ENCODE peak calls at places on chromosomes 5 and 9, in six cellular contexts. F is K562, O is GM12891, P is H1, A is GM12878, D is HepG2. H is an unnamed sample.

GRCh38 chr9:92501671-92502393 is 19.5 kb upstream of the ASPN start:
- DNase-seq in A (no peak), P (no peak), D (peak), F (peak), O (no peak), H (no peak)

GRCh38 chr5:169904059-169904458 is 76.2 kb downstream of the INSYN2B start:
- DNase-seq in A (peak), P (no peak), F (no peak), D (no peak), O (no peak), H (no peak)

GRCh38 chr5:10227396-10227795 is 22.3 kb downstream of the ATPSCKMT start:
- DNase-seq in P (no peak), D (no peak), F (no peak), A (no peak), O (no peak), H (no peak)

GRCh38 chr5:158120760-158121159 is 261.8 kb upstream of the CLINT1 start:
- DNase-seq in F (no peak), O (no peak), A (no peak), P (no peak), D (no peak), H (no peak)

GRCh38 chr5:163248333-163248732 is 189.1 kb upstream of the CCNG1 start:
- DNase-seq in D (no peak), F (no peak), A (no peak), P (no peak), O (no peak), H (no peak)

GRCh38 chr5:123209163-123210013 is 120.3 kb downstream of the PRDM6 start:
- DNase-seq in D (peak), F (peak), P (no peak), A (no peak), O (no peak), H (no peak)

GRCh38 chr5:119315516-119315949 is 40.3 kb upstream of the TNFAIP8 start:
- DNase-seq in F (peak), D (peak), O (peak), A (peak), P (no peak), H (peak)

GRCh38 chr5:73701566-73701965 is 75.6 kb downstream of the ARHGEF28 start:
- DNase-seq in O (no peak), F (no peak), D (no peak), P (no peak), A (no peak), H (no peak)

GRCh38 chr5:135185461-135186075 is 151.5 kb upstream of the PITX1 start:
- DNase-seq in P (no peak), A (no peak), O (no peak), F (no peak), D (no peak), H (no peak)

GRCh38 chr5:82222597-82223574 is 55.3 kb downstream of the RPS23 start:
- DNase-seq in O (no peak), F (no peak), P (no peak), A (no peak), D (no peak), H (no peak)

GRCh38 chr9:106307670-106308069 is 555.3 kb upstream of the ZNF462 start:
- DNase-seq in O (no peak), F (no peak), A (no peak), P (no peak), D (no peak), H (no peak)

GRCh38 chr5:173573126-173573960 is 43.1 kb downstream of the BOD1 start:
- DNase-seq in A (no peak), P (peak), F (peak), O (peak), D (peak), H (peak)

GRCh38 chr9:92535940-92536850 is at the start of gene ECM2:
- DNase-seq in O (no peak), P (no peak), F (no peak), A (no peak), D (no peak), H (no peak)

GRCh38 chr5:89282832-89283510 is 400.0 kb upstream of the MEF2C start:
- DNase-seq in D (no peak), F (no peak), P (no peak), O (no peak), A (no peak), H (no peak)

DNA sequence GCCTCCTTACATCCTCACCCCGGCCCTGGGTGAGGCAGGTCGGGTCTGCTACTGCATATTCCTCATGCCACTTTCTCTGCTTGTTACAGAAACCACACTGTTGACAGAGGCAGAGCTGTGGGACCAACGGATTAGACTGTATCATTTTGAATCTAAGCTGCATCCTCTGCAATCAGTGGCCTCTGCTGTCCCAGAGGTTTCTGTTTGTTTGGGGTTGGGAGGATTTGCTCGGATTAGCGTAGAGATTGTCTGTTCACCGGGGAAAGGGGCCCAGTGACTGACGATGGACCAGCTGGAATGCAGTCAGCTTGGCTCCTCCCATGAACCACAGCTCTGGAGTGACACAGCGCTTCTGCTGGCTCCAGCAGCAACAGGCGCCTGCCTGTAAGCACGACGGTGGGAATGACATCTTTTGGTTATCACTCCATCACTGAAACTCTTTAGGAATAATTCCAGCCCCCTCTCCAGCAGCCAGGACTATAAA is 37.3 kb upstream of the ADRA1B start:
- DNase-seq in P (peak), F (peak), A (no peak), D (peak), O (no peak), H (no peak)
- TF ChIP-seq POLR2AphosphoS5 in P (no peak), F (no peak), A (no peak), D (no peak), O (no peak), H (no peak)

GRCh38 chr9:73129941-73130695 is 21.5 kb upstream of the ANXA1 start:
- DNase-seq in D (no peak), F (no peak), P (no peak), A (no peak), O (no peak), H (no peak)
- TF ChIP-seq POLR2A in D (no peak), F (no peak), P (no peak), A (no peak), O (no peak), H (no peak)

DNA sequence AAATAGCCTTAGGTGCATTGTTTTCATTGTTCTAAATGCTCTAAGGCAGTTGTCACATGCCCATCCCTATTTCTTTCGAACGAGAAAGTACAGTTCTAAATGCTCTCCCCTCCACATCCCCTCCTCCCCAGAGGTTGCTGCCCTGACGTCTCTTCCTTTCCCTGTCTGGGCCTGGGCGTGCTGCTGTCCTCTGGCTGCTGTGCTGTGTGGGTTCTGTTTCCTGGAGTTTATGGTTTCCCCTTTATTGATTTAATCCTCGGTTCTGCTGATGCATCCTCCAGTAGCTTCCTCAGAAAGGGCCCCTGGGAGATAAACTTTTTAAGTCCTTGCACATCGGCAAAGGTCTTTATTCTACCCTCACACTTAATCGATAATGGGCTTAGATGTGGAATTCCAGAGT is 48.8 kb downstream of the MVB12B start:
- DNase-seq in O (no peak), D (peak), F (no peak), A (no peak), P (no peak), H (no peak)
- TF ChIP-seq TAF1 in O (no peak), D (no peak), F (no peak), A (no peak), P (no peak), H (no peak)

GRCh38 chr5:159905496-159905895 is 10.8 kb upstream of the ADRA1B start:
- DNase-seq in A (no peak), O (no peak), D (no peak), F (no peak), P (no peak), H (no peak)
- TF ChIP-seq POLR2AphosphoS5 in A (no peak), O (no peak), D (no peak), F (no peak), P (no peak), H (no peak)

GRCh38 chr5:94461131-94461530 is 157.3 kb downstream of the KIAA0825 start:
- DNase-seq in O (no peak), A (no peak), P (no peak), F (no peak), D (no peak), H (no peak)

GRCh38 chr5:94463739-94464138 is 154.7 kb downstream of the KIAA0825 start:
- DNase-seq in A (no peak), O (no peak), P (no peak), F (no peak), D (no peak), H (no peak)

GRCh38 chr5:94459915-94460314 is 158.5 kb downstream of the KIAA0825 start:
- DNase-seq in F (no peak), P (no peak), O (no peak), D (no peak), A (no peak), H (no peak)

GRCh38 chr5:94457788-94458187 is 160.6 kb downstream of the KIAA0825 start:
- DNase-seq in O (no peak), A (no peak), D (no peak), P (no peak), F (no peak), H (no peak)
- TF ChIP-seq POLR2A in O (no peak), A (no peak), D (no peak), P (no peak), F (no peak), H (no peak)

DNA sequence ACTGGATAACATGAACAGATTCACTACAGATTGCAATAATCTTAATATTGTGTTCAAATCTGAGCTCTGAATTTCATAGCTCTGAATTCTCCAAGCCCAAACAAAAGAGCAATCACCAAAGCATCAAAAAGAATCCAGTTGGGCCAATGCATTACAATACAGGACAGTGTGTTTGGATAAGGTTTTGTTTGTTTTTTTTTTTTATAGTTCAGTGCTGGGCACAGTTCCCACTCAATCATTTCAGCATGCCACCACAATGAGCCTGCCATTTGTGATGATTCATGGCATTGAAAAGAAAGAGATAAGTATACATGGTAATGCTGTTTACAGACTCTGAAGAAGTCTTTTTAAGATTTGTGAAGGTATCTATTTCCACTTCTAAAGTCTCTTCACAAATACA is 1.7 kb upstream of the HTR1A start:
- DNase-seq in P (no peak), D (no peak), O (no peak), A (no peak), F (no peak), H (no peak)
- TF ChIP-seq TAF1 in P (no peak), D (no peak), O (no peak), A (no peak), F (no peak), H (no peak)

GRCh38 chr9:89996106-89996505 is 391.3 kb downstream of the GADD45G start:
- DNase-seq in D (no peak), A (no peak), O (no peak), F (no peak), P (no peak), H (no peak)
- TF ChIP-seq POLR2AphosphoS5 in D (no peak), A (no peak), O (no peak), F (no peak), P (no peak), H (no peak)

GRCh38 chr9:120875954-120876841 is 790 bp downstream of the PHF19 start:
- DNase-seq in P (peak), A (no peak), F (peak), O (peak), D (peak), H (peak)
- TF ChIP-seq POLR2A in P (no peak), A (peak), F (no peak), O (no peak), D (peak), H (no peak)

DNA sequence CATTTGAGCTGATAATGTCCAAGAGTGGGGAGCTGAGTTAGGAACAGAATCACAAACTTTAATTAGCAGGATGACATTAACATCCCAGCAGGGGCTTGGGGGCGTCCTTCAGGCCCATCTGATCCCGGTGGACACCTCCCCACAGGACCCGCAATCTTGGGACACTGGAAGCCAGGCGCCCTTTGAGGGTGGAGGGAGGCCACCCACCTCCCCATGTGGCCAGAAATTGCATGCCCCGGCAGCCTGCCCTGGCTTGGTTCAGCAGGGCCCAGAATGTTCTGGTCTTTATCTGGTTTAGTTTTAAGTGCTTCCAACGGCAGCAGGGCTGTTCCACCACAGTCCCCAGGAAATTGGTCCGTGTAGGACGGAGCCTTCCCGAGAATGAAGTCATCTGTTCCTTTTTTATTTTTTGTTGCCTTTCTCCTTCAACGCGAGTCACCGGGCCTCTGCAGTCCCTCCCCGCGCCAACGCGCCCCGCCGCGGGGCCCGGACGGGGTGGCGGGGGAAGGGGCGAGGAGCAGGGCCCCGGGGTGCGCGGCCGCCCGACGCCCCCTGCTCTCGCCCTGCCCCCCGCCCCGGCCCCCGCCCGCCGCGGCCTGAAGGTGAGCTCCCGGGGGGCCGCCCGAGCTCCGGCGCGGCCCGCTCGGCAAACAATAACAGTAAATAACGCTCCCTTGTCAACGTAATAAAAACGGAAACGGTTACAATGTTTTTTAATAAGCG is 207.9 kb downstream of the C9orf50 start:
- DNase-seq in F (peak), P (no peak), O (peak), A (no peak), D (no peak), H (no peak)
- TF ChIP-seq TAF1 in F (peak), P (no peak), O (no peak), A (no peak), D (no peak), H (no peak)

DNA sequence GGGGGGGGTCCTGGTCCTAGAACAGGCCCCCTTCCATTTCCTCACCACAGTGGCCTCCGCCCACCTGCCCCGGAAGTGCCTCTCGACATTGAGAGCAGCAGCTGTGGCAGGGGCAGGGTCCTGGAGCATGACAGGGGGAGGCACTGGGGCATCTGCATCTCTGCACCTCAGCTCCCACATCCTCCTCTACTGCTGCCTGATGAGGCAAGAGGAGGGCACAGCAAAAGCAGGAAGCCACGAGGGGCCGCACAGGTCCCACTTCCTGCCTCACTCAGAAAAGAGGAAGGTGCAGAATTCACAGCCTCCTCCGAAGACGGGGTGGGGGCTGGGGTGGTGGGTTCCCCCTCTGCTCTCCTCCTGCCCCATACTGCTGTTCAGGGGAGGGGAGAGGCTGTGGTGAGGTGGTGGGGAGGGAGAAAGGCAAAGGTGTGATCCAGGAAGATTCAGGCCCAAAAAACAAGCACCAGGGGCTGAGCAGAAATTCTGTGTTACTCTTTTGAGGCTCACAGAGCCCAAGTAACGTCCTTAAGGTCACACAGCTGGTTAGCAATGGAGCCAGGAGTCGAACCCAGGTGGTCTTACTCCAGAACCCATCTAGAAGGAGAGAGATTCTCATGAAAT is 14.7 kb downstream of the AKNA start:
- DNase-seq in D (no peak), O (peak), F (no peak), P (no peak), A (peak), H (peak)
- TF ChIP-seq POLR2AphosphoS5 in D (no peak), O (peak), F (no peak), P (no peak), A (peak), H (peak)

H was measured in GM12892.